ENCODE peak calls at places on chromosomes 7 and 10, in four cellular contexts. K, Z, R and V are unnamed samples.
A peak's percentile ranks its signal among the peaks of the same experiment; 100 is the strongest.

GRCh38 chr7:143367972-143368371 is 5.5 kb upstream of the FAM131B start:
- DNase-seq in Z (no peak), K (no peak), R (no peak), V (no peak)

GRCh38 chr10:13485623-13486022 is 43.2 kb downstream of the BEND7 start:
- DNase-seq in K (peak; percentile 10), Z (no peak), R (no peak), V (peak; percentile 2)

GRCh38 chr10:31678573-31679122 is 250.0 kb downstream of the ARHGAP12 start:
- DNase-seq in Z (no peak), R (no peak), K (no peak), V (no peak)

GRCh38 chr7:143258830-143259229 is 4.4 kb upstream of the GSTK1 start:
- DNase-seq in K (peak; percentile 15), Z (no peak), R (no peak), V (no peak)

GRCh38 chr7:149732111-149732561 is 41.3 kb downstream of the ZNF467 start:
- DNase-seq in Z (no peak), K (no peak), R (no peak), V (no peak)

GRCh38 chr7:28354601-28355062 is 57.7 kb upstream of the CREB5 start:
- DNase-seq in Z (no peak), K (peak; percentile 95), R (no peak), V (peak; percentile 95)

GRCh38 chr7:134113655-134114054 is 13.5 kb upstream of the LRGUK start:
- DNase-seq in K (no peak), R (no peak), Z (no peak), V (no peak)

GRCh38 chr7:907158-907980 is 31.0 kb downstream of the GET4 start:
- DNase-seq in Z (peak; percentile 55), K (peak; percentile 22), R (peak; percentile 49), V (no peak)

GRCh38 chr10:14486777-14487510 is 156.2 kb upstream of the FRMD4A start:
- DNase-seq in R (no peak), Z (no peak), K (no peak), V (peak; percentile 15)

GRCh38 chr7:111853231-111853990 is 291.1 kb upstream of the IMMP2L start:
- DNase-seq in K (peak; percentile 22), Z (no peak), R (no peak), V (no peak)

GRCh38 chr7:80018941-80019808 is 115.5 kb upstream of the GNAI1 start:
- DNase-seq in K (peak; percentile 75), Z (peak; percentile 19), R (peak; percentile 9), V (peak; percentile 72)

GRCh38 chr10:133308431-133309110 is at the start of the genes TUBGCP2 and ZNF511:
- DNase-seq in Z (peak; percentile 77), R (peak; percentile 91), K (peak; percentile 80), V (peak; percentile 84)

GRCh38 chr10:36538945-36539586 is 586.3 kb upstream of the ANKRD30A start:
- DNase-seq in K (peak; percentile 72), Z (peak; percentile 74), R (peak; percentile 9), V (peak; percentile 77)

GRCh38 chr10:12208460-12208859 is 12.5 kb downstream of the CDC123 start:
- DNase-seq in Z (no peak), R (no peak), K (no peak), V (no peak)

GRCh38 chr10:5896208-5896607 is 6.2 kb downstream of the FBH1 start:
- DNase-seq in K (no peak), R (no peak), Z (no peak), V (no peak)

GRCh38 chr10:124878457-124878739 is 63.5 kb upstream of the ZRANB1 start:
- DNase-seq in K (no peak), R (no peak), Z (no peak), V (no peak)

GRCh38 chr7:151818674-151819519 is 58.0 kb downstream of the PRKAG2 start:
- DNase-seq in K (no peak), Z (no peak), R (no peak), V (no peak)

GRCh38 chr7:130314305-130314704 is 21.3 kb downstream of the CPA4 start:
- DNase-seq in R (no peak), K (no peak), Z (no peak), V (no peak)

GRCh38 chr7:121294448-121294992 is 34.3 kb upstream of the WNT16 start:
- DNase-seq in K (no peak), Z (no peak), R (no peak), V (no peak)

GRCh38 chr10:68133553-68133952 is 24.3 kb downstream of the MYPN start:
- DNase-seq in K (peak; percentile 6), Z (no peak), R (peak; percentile 39), V (peak; percentile 22)

GRCh38 chr7:44184874-44185446 is 4.3 kb downstream of the GCK start:
- DNase-seq in R (no peak), Z (peak; percentile 6), K (no peak), V (no peak)

GRCh38 chr7:30135551-30136271 is 925 bp downstream of the MTURN start:
- DNase-seq in K (peak; percentile 75), R (peak; percentile 59), Z (peak; percentile 42), V (peak; percentile 54)

GRCh38 chr10:106635947-106636346 is 528.6 kb downstream of the SORCS1 start:
- DNase-seq in Z (no peak), R (no peak), K (no peak), V (no peak)

GRCh38 chr7:134755422-134756022 is 23.9 kb upstream of the CALD1 start:
- DNase-seq in Z (no peak), R (no peak), K (peak; percentile 62), V (peak; percentile 56)

GRCh38 chr7:75888464-75889222 is 9.8 kb downstream of the RHBDD2 start:
- DNase-seq in K (no peak), R (no peak), Z (no peak), V (no peak)

GRCh38 chr10:112258407-112258806 is 24.8 kb upstream of the TECTB start:
- DNase-seq in R (no peak), Z (no peak), K (no peak), V (no peak)

GRCh38 chr7:130490287-130490686 is 1.6 kb upstream of the MEST start:
- DNase-seq in R (no peak), K (no peak), Z (no peak), V (peak; percentile 24)

GRCh38 chr7:51309361-51310130 is 7.1 kb downstream of the COBL start:
- DNase-seq in Z (no peak), K (no peak), R (no peak), V (no peak)

GRCh38 chr10:340646-341045 is 205.4 kb downstream of the ZMYND11 start:
- DNase-seq in R (no peak), K (no peak), Z (no peak), V (no peak)

GRCh38 chr10:72375585-72375984 is 20.9 kb upstream of the DNAJB12 start:
- DNase-seq in K (no peak), R (no peak), Z (peak; percentile 29), V (no peak)

GRCh38 chr7:143147070-143147469 is 15.2 kb downstream of the PIP start:
- DNase-seq in Z (no peak), K (peak; percentile 30), R (no peak), V (no peak)